ENCODE peak calls at places on chromosomes 5 and 9, in seven cellular contexts. F is right cardiac atrium; B is vagina; H is ovary; X is CD4-positive, alpha-beta memory T cell; C is effector memory CD4-positive, alpha-beta T cell; O is HepG2. M is an unnamed sample.

GRCh38 chr9:126777733-126778132 is 27.1 kb upstream of the ZBTB43 start:
- DNase-seq in F (no peak), B (no peak), H (no peak), X (no peak), C (no peak), O (no peak), M (no peak)

GRCh38 chr5:160395111-160395510 is 4.7 kb downstream of the FAM200C start:
- DNase-seq in F (no peak), B (no peak), H (no peak), X (no peak), C (no peak), O (no peak), M (no peak)

GRCh38 chr9:135252980-135253304 is 165.5 kb downstream of the OLFM1 start:
- DNase-seq in F (no peak), B (no peak), H (no peak), X (no peak), C (no peak), O (no peak), M (no peak)

GRCh38 chr9:128393171-128393761 is 22.1 kb downstream of the URM1 start:
- DNase-seq in F (no peak), B (no peak), H (no peak), X (no peak), C (no peak), O (no peak), M (no peak)

GRCh38 chr5:74598731-74599624 is 41.5 kb downstream of the ENC1 start:
- DNase-seq in F (no peak), B (no peak), H (no peak), X (no peak), C (no peak), O (peak; percentile 29), M (no peak)

GRCh38 chr9:18720691-18721090 is 246.7 kb downstream of the ADAMTSL1 start:
- DNase-seq in F (no peak), B (no peak), H (no peak), X (no peak), C (no peak), O (no peak), M (no peak)

GRCh38 chr9:38182321-38182720 is 113.3 kb upstream of the SHB start:
- DNase-seq in F (no peak), B (no peak), H (no peak), X (no peak), C (no peak), O (no peak), M (peak; percentile 89)

GRCh38 chr5:179125789-179126505 is 65.8 kb downstream of the ZNF354C start:
- DNase-seq in F (no peak), B (no peak), H (no peak), X (no peak), C (no peak), O (no peak), M (no peak)

DNA sequence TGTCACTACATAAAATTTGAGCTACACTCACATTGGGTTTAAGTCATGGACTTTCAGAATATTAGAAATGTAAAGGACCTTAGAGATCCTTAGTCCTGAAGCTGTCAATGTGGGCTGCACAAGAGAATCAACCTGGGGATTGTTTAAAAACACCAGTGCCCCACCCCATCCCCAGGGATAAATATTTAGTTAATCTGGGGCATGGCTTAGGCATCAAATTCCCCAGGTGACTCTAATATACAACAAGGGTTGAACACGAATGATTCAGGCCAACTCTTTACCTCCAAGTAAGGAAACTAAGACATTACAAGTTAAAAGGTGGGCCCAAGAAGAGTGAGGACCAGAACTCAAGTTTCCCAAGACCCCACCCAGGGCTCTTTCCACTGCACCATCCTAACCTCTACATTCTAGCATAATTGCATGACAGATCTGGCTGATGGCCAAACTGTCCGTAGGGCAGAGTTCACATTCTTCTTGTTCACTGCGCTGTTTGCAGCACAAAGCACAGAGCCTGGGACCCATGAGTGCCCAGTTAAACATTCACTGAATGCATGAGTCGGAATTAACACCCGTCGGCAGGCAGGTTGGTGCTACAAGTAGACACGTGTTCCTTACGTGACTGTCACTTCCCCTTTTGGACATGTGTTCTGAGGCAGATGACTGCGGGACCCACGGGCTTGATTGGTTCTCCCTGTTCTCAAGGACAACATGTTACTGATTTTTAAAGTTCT is 25.2 kb downstream of the CYFIP2 start:
- DNase-seq in F (no peak), B (no peak), H (no peak), X (no peak), C (no peak), O (peak; percentile 99), M (no peak)
- H3K27ac ChIP-seq in F (peak overlapping the region; percentile 83), B (no peak overlapping the region), H (no peak overlapping the region), X (no peak overlapping the region), C (peak overlapping the region; percentile 4), O (peak overlapping the region; percentile 73), M (no peak overlapping the region)

DNA sequence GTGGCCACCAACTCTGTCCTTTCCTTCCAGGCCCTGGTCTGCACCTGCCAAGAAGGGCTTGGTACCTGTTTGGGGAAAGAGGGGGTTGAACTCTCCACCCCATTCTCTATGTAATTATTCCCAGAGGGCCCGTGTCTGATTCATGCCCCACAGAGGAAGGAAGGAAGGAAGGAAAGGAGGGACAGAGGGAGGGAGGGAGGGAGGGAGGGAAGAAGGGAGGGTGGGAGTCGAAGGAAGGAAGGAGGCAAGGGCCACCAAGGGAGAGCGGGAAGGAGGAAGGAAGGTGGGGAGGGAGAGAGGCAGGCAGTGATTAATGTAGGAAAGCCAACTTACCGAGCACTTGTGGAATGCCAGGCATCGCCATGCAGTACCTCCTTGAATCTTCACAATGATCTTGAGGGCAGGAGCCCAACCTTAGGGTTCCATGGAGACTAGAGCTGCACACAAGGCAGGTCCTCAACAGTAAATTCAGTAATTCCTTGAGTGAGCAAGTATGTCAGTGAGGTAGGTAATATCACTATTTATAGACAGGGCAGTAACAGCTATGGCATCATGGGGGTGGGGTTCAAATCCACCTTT is 75.8 kb downstream of the FGF18 start:
- DNase-seq in F (no peak), B (no peak), H (no peak), X (no peak), C (no peak), O (no peak), M (no peak)
- H3K27ac ChIP-seq in F (peak overlapping the region; percentile 72), B (peak overlapping the region; percentile 77), H (peak overlapping the region; percentile 64), X (no peak overlapping the region), C (no peak overlapping the region), O (no peak overlapping the region), M (no peak overlapping the region)

GRCh38 chr5:66826696-66827095 is 230.5 kb downstream of the MAST4 start:
- DNase-seq in F (no peak), B (no peak), H (no peak), X (no peak), C (no peak), O (no peak), M (no peak)

GRCh38 chr5:66828046-66828550 is 231.9 kb downstream of the MAST4 start:
- DNase-seq in F (no peak), B (no peak), H (no peak), X (no peak), C (no peak), O (no peak), M (no peak)

GRCh38 chr5:66828551-66829421 is 232.6 kb downstream of the MAST4 start:
- DNase-seq in F (peak; percentile 75), B (no peak), H (peak; percentile 52), X (peak; percentile 64), C (peak; percentile 11), O (peak; percentile 7), M (peak; percentile 62)

GRCh38 chr5:66830636-66831035 is 234.4 kb downstream of the MAST4 start:
- DNase-seq in F (no peak), B (no peak), H (no peak), X (no peak), C (no peak), O (no peak), M (no peak)

GRCh38 chr5:66829826-66830225 is 233.6 kb downstream of the MAST4 start:
- DNase-seq in F (no peak), B (no peak), H (no peak), X (no peak), C (no peak), O (no peak), M (no peak)
- H3K27ac ChIP-seq in F (no peak overlapping the region), B (peak overlapping the region; percentile 46), H (no peak overlapping the region), X (no peak overlapping the region), C (no peak overlapping the region), O (no peak overlapping the region), M (no peak overlapping the region)

GRCh38 chr5:56761486-56761885 is 53.9 kb upstream of the MAP3K1 start:
- DNase-seq in F (no peak), B (no peak), H (no peak), X (no peak), C (no peak), O (no peak), M (no peak)

GRCh38 chr5:56760723-56761122 is 54.6 kb upstream of the MAP3K1 start:
- DNase-seq in F (no peak), B (no peak), H (no peak), X (no peak), C (no peak), O (no peak), M (no peak)

GRCh38 chr5:56759521-56759920 is 55.8 kb upstream of the MAP3K1 start:
- DNase-seq in F (no peak), B (no peak), H (peak; percentile 28), X (no peak), C (no peak), O (no peak), M (peak; percentile 60)

GRCh38 chr5:56763711-56764466 is 51.5 kb upstream of the MAP3K1 start:
- DNase-seq in F (no peak), B (no peak), H (no peak), X (no peak), C (no peak), O (peak; percentile 26), M (no peak)

GRCh38 chr5:56763182-56763581 is 52.2 kb upstream of the MAP3K1 start:
- DNase-seq in F (no peak), B (no peak), H (no peak), X (no peak), C (no peak), O (no peak), M (no peak)
- H3K27ac ChIP-seq in F (no peak overlapping the region), B (no peak overlapping the region), H (no peak overlapping the region), X (no peak overlapping the region), C (no peak overlapping the region), O (no peak overlapping the region), M (no peak overlapping the region)

GRCh38 chr5:167631191-167631590 is 660.3 kb upstream of the WWC1 start:
- DNase-seq in F (no peak), B (no peak), H (no peak), X (no peak), C (no peak), O (no peak), M (no peak)
- H3K27ac ChIP-seq in F (no peak overlapping the region), B (no peak overlapping the region), H (no peak overlapping the region), X (no peak overlapping the region), C (no peak overlapping the region), O (no peak overlapping the region), M (no peak overlapping the region)

DNA sequence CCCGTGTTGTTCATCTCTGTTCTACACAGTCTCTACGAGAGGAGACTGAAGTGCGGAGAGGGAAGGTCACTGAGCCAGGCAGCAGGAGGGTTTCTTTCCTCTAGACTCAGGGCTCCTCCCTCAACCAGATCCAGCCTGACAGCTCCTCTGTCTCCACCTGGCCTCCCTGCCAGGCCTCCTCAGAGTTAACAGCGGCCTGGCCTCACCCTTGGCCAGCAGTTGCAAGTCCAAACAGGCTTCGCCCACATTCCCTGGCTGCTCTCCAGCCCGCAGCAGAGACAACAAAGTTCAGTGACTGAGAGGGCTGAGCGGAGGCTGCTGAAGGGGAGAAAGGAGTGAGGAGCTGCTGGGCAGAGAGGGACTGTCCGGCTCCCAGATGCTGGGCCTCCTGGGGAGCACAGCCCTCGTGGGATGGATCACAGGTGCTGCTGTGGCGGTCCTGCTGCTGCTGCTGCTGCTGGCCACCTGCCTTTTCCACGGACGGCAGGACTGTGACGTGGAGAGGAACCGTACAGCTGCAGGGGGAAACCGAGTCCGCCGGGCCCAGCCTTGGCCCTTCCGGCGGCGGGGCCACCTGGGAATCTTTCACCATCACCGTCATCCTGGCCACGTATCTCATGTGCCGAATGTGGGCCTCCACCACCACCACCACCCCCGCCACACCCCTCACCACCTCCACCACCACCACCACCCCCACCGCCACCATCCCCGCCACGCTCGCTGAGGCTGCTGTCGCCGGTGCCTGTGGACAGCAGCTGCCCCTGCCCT is at the start of gene HRCT1:
- DNase-seq in F (peak; percentile 96), B (no peak), H (peak; percentile 95), X (no peak), C (no peak), O (peak; percentile 77), M (peak; percentile 79)
- H3K27ac ChIP-seq in F (peak within 1 kb of the TSS; percentile 97), B (peak within 1 kb of the TSS; percentile 97), H (peak within 1 kb of the TSS; percentile 86), X (no peak within 1 kb of the TSS), C (no peak within 1 kb of the TSS), O (no peak within 1 kb of the TSS), M (peak within 1 kb of the TSS; percentile 66)

M was measured in pancreas.